ENCODE peak calls at places on chromosome 4, in eight cellular contexts. O, X, Z, V, J, I, C and Q are unnamed samples.

GRCh38 chr4:76781698-76782595 is 116.0 kb downstream of the SOWAHB start:
- DNase-seq in I (no peak), C (no peak), V (no peak), O (peak; percentile 94), X (no peak), J (peak; percentile 96), Z (peak; percentile 47), Q (no peak)

GRCh38 chr4:128758314-128758922 is 51.1 kb upstream of the JADE1 start:
- DNase-seq in O (no peak), V (no peak), C (no peak), I (no peak), Z (no peak), J (no peak), X (no peak), Q (no peak)

GRCh38 chr4:147984065-147984777 is 252.3 kb downstream of the ARHGAP10 start:
- DNase-seq in Z (peak; percentile 83), J (no peak), V (peak; percentile 9), I (peak; percentile 43), X (no peak), O (no peak), C (no peak), Q (peak; percentile 88)

GRCh38 chr4:145011636-145012035 is 86.4 kb downstream of the ANAPC10 start:
- DNase-seq in I (no peak), V (no peak), O (no peak), J (no peak), Z (no peak), C (no peak), X (no peak), Q (no peak)

GRCh38 chr4:119040711-119041185 is 94.9 kb upstream of the MYOZ2 start:
- DNase-seq in O (peak; percentile 79), Z (peak; percentile 60), X (no peak), C (no peak), V (no peak), I (no peak), J (peak; percentile 81), Q (peak; percentile 62)

GRCh38 chr4:108029321-108029720 is 39.6 kb downstream of the HADH start:
- DNase-seq in I (no peak), Z (no peak), V (no peak), J (no peak), C (peak; percentile 52), O (no peak), X (no peak), Q (no peak)

GRCh38 chr4:152369903-152370296 is 166.0 kb downstream of the FBXW7 start:
- DNase-seq in O (no peak), C (no peak), J (no peak), I (no peak), V (no peak), Z (no peak), X (no peak), Q (no peak)

GRCh38 chr4:77817304-77818076 is 1.7 kb downstream of the CNOT6L start:
- DNase-seq in C (no peak), O (no peak), J (no peak), X (no peak), V (no peak), I (no peak), Z (no peak), Q (no peak)

GRCh38 chr4:87853108-87853507 is 20.3 kb downstream of the MEPE start:
- DNase-seq in V (peak; percentile 1), O (no peak), I (peak; percentile 37), C (no peak), J (peak; percentile 25), Z (no peak), X (no peak), Q (peak; percentile 79)

GRCh38 chr4:7043521-7044414 is 596 bp downstream of the TADA2B start:
- DNase-seq in V (no peak), I (no peak), J (no peak), X (peak; percentile 71), Z (no peak), O (no peak), C (peak; percentile 44), Q (peak; percentile 48)

GRCh38 chr4:28686618-28687017 is 1826.0 kb downstream of the STIM2 start:
- DNase-seq in O (no peak), C (no peak), I (peak; percentile 2), V (peak; percentile 9), X (no peak), Z (peak; percentile 78), J (no peak), Q (peak; percentile 77)

GRCh38 chr4:53508446-53508845 is 82.8 kb downstream of the LNX1 start:
- DNase-seq in Z (no peak), X (no peak), J (peak; percentile 75), I (no peak), O (peak; percentile 71), V (no peak), C (no peak), Q (no peak)

GRCh38 chr4:26763063-26763462 is 97.6 kb upstream of the STIM2 start:
- DNase-seq in V (no peak), Z (no peak), J (no peak), O (no peak), C (no peak), X (no peak), I (no peak), Q (no peak)